ENCODE peak calls at places on chromosomes 2 and 18, in nine cellular contexts. One of them, this sample, is unnamed.

GRCh38 chr18:48979944-48980890 is 29.5 kb upstream of the SMAD7 start:
- DNase-seq in HCT116: no peak
- DNase-seq in hepatocyte: peak
- DNase-seq in GM23338: no peak
- DNase-seq in SK-N-SH: no peak
- DNase-seq in PC-3: no peak
- DNase-seq in GM23248: peak
- DNase-seq in MM.1S: no peak
- DNase-seq in neural progenitor cell: no peak
- DNase-seq in this sample: no peak

GRCh38 chr2:67309281-67309680 is 87.9 kb upstream of the ETAA1 start:
- DNase-seq in neural progenitor cell: no peak
- DNase-seq in MM.1S: no peak
- DNase-seq in HCT116: no peak
- DNase-seq in hepatocyte: peak
- DNase-seq in SK-N-SH: no peak
- DNase-seq in GM23248: peak
- DNase-seq in PC-3: peak
- DNase-seq in GM23338: no peak
- DNase-seq in this sample: no peak

GRCh38 chr2:190327995-190328394 is 8.4 kb upstream of the HIBCH start:
- DNase-seq in hepatocyte: no peak
- DNase-seq in HCT116: no peak
- DNase-seq in MM.1S: no peak
- DNase-seq in GM23248: no peak
- DNase-seq in PC-3: no peak
- DNase-seq in neural progenitor cell: no peak
- DNase-seq in GM23338: no peak
- DNase-seq in SK-N-SH: no peak
- DNase-seq in this sample: no peak

GRCh38 chr18:48896875-48897511 is 53.8 kb downstream of the SMAD7 start:
- DNase-seq in neural progenitor cell: peak
- DNase-seq in GM23248: peak
- DNase-seq in hepatocyte: peak
- DNase-seq in HCT116: no peak
- DNase-seq in PC-3: peak
- DNase-seq in SK-N-SH: no peak
- DNase-seq in GM23338: peak
- DNase-seq in MM.1S: peak
- DNase-seq in this sample: peak

GRCh38 chr2:239239607-239240479 is 161.0 kb downstream of the HDAC4 start:
- DNase-seq in hepatocyte: no peak
- DNase-seq in PC-3: no peak
- DNase-seq in MM.1S: no peak
- DNase-seq in HCT116: no peak
- DNase-seq in SK-N-SH: peak
- DNase-seq in GM23248: no peak
- DNase-seq in neural progenitor cell: peak
- DNase-seq in GM23338: no peak
- DNase-seq in this sample: no peak

GRCh38 chr18:8744038-8744437 is 38.7 kb downstream of the MTCL1 start:
- DNase-seq in HCT116: no peak
- DNase-seq in GM23248: no peak
- DNase-seq in MM.1S: no peak
- DNase-seq in neural progenitor cell: no peak
- DNase-seq in hepatocyte: no peak
- DNase-seq in PC-3: no peak
- DNase-seq in GM23338: no peak
- DNase-seq in SK-N-SH: no peak
- DNase-seq in this sample: peak

GRCh38 chr2:69010437-69011194 is 2.4 kb upstream of the ANTXR1 start:
- DNase-seq in hepatocyte: no peak
- DNase-seq in GM23338: no peak
- DNase-seq in HCT116: no peak
- DNase-seq in neural progenitor cell: no peak
- DNase-seq in PC-3: peak
- DNase-seq in SK-N-SH: no peak
- DNase-seq in MM.1S: no peak
- DNase-seq in GM23248: peak
- DNase-seq in this sample: no peak

GRCh38 chr2:225041871-225042799 is at the start of gene DOCK10:
- DNase-seq in GM23248: peak
- DNase-seq in HCT116: no peak
- DNase-seq in PC-3: peak
- DNase-seq in GM23338: peak
- DNase-seq in SK-N-SH: peak
- DNase-seq in MM.1S: peak
- DNase-seq in neural progenitor cell: peak
- DNase-seq in hepatocyte: peak
- DNase-seq in this sample: peak

GRCh38 chr2:937530-937929 is 13.1 kb upstream of the SNTG2 start:
- DNase-seq in MM.1S: no peak
- DNase-seq in hepatocyte: no peak
- DNase-seq in HCT116: no peak
- DNase-seq in GM23248: no peak
- DNase-seq in SK-N-SH: no peak
- DNase-seq in neural progenitor cell: no peak
- DNase-seq in GM23338: no peak
- DNase-seq in PC-3: no peak
- DNase-seq in this sample: no peak

GRCh38 chr2:64173156-64174135 is 29.2 kb upstream of the PELI1 start:
- DNase-seq in SK-N-SH: no peak
- DNase-seq in PC-3: no peak
- DNase-seq in GM23248: peak
- DNase-seq in MM.1S: no peak
- DNase-seq in GM23338: peak
- DNase-seq in hepatocyte: no peak
- DNase-seq in HCT116: no peak
- DNase-seq in neural progenitor cell: no peak
- DNase-seq in this sample: no peak

GRCh38 chr2:72145658-72146329 is 1.9 kb downstream of the CYP26B1 start:
- DNase-seq in GM23338: peak
- DNase-seq in HCT116: no peak
- DNase-seq in GM23248: peak
- DNase-seq in MM.1S: no peak
- DNase-seq in PC-3: no peak
- DNase-seq in neural progenitor cell: no peak
- DNase-seq in hepatocyte: peak
- DNase-seq in SK-N-SH: peak
- DNase-seq in this sample: no peak

GRCh38 chr2:142218471-142218870 is 87.7 kb upstream of the LRP1B start:
- DNase-seq in hepatocyte: no peak
- DNase-seq in SK-N-SH: no peak
- DNase-seq in MM.1S: no peak
- DNase-seq in PC-3: peak
- DNase-seq in neural progenitor cell: no peak
- DNase-seq in GM23338: no peak
- DNase-seq in HCT116: no peak
- DNase-seq in GM23248: peak
- DNase-seq in this sample: no peak

GRCh38 chr2:177195194-177195593 is 17.4 kb upstream of the HNRNPA3 start:
- DNase-seq in GM23338: no peak
- DNase-seq in HCT116: no peak
- DNase-seq in GM23248: no peak
- DNase-seq in PC-3: no peak
- DNase-seq in SK-N-SH: no peak
- DNase-seq in neural progenitor cell: no peak
- DNase-seq in hepatocyte: no peak
- DNase-seq in MM.1S: no peak
- DNase-seq in this sample: no peak

GRCh38 chr2:233312874-233313273 is 5.3 kb downstream of the SAG start:
- DNase-seq in PC-3: no peak
- DNase-seq in neural progenitor cell: no peak
- DNase-seq in MM.1S: no peak
- DNase-seq in hepatocyte: no peak
- DNase-seq in SK-N-SH: no peak
- DNase-seq in GM23338: no peak
- DNase-seq in GM23248: no peak
- DNase-seq in HCT116: no peak
- DNase-seq in this sample: no peak

GRCh38 chr2:233307565-233307964 is at the start of gene SAG:
- DNase-seq in GM23338: no peak
- DNase-seq in SK-N-SH: no peak
- DNase-seq in PC-3: no peak
- DNase-seq in neural progenitor cell: no peak
- DNase-seq in hepatocyte: no peak
- DNase-seq in GM23248: no peak
- DNase-seq in MM.1S: no peak
- DNase-seq in HCT116: no peak
- DNase-seq in this sample: no peak

GRCh38 chr2:233314180-233314579 is 6.6 kb downstream of the SAG start:
- DNase-seq in HCT116: no peak
- DNase-seq in SK-N-SH: no peak
- DNase-seq in MM.1S: no peak
- DNase-seq in PC-3: no peak
- DNase-seq in hepatocyte: no peak
- DNase-seq in GM23338: no peak
- DNase-seq in neural progenitor cell: no peak
- DNase-seq in GM23248: no peak
- DNase-seq in this sample: no peak

GRCh38 chr2:233311241-233311926 is 3.8 kb downstream of the SAG start:
- DNase-seq in GM23338: no peak
- DNase-seq in neural progenitor cell: no peak
- DNase-seq in MM.1S: no peak
- DNase-seq in PC-3: no peak
- DNase-seq in SK-N-SH: no peak
- DNase-seq in HCT116: no peak
- DNase-seq in hepatocyte: no peak
- DNase-seq in GM23248: no peak
- DNase-seq in this sample: no peak
- H3K4me2 ChIP-seq in GM23338: no peak
- H3K4me2 ChIP-seq in neural progenitor cell: no peak
- H3K4me2 ChIP-seq in MM.1S: no peak
- H3K4me2 ChIP-seq in PC-3: no peak
- H3K4me2 ChIP-seq in SK-N-SH: no peak
- H3K4me2 ChIP-seq in HCT116: no peak
- H3K4me2 ChIP-seq in hepatocyte: no peak
- H3K4me2 ChIP-seq in GM23248: no peak
- H3K4me2 ChIP-seq in this sample: no peak

DNA sequence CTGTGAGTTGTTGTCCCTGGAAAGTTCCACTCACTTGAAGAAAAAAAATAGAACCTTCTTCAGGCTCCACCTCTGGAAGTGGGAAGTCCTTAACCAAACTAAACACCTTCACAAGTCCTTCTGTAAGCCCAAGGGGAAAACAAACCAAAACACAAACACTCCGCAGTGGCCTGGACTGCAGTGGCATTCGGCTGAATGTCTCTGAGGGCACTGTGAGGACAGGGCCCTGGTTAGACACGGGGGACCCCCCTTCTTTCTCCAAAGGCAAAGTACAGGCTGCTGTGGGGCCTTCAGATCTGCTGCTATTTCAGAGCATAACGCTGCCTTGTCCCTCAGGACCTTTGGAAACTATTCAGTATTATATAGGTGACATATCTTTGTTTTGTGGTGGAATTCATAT is 28.1 kb downstream of the FOSL2 start:
- DNase-seq in hepatocyte: no peak
- DNase-seq in neural progenitor cell: no peak
- DNase-seq in GM23338: no peak
- DNase-seq in MM.1S: no peak
- DNase-seq in HCT116: no peak
- DNase-seq in PC-3: no peak
- DNase-seq in GM23248: no peak
- DNase-seq in SK-N-SH: no peak
- DNase-seq in this sample: no peak
- TF ChIP-seq EZH2phosphoT487 in hepatocyte: no peak
- TF ChIP-seq EZH2phosphoT487 in neural progenitor cell: no peak
- TF ChIP-seq EZH2phosphoT487 in GM23338: no peak
- TF ChIP-seq EZH2phosphoT487 in MM.1S: no peak
- TF ChIP-seq EZH2phosphoT487 in HCT116: no peak
- TF ChIP-seq EZH2phosphoT487 in PC-3: no peak
- TF ChIP-seq EZH2phosphoT487 in GM23248: no peak
- TF ChIP-seq EZH2phosphoT487 in SK-N-SH: no peak
- TF ChIP-seq EZH2phosphoT487 in this sample: no peak

DNA sequence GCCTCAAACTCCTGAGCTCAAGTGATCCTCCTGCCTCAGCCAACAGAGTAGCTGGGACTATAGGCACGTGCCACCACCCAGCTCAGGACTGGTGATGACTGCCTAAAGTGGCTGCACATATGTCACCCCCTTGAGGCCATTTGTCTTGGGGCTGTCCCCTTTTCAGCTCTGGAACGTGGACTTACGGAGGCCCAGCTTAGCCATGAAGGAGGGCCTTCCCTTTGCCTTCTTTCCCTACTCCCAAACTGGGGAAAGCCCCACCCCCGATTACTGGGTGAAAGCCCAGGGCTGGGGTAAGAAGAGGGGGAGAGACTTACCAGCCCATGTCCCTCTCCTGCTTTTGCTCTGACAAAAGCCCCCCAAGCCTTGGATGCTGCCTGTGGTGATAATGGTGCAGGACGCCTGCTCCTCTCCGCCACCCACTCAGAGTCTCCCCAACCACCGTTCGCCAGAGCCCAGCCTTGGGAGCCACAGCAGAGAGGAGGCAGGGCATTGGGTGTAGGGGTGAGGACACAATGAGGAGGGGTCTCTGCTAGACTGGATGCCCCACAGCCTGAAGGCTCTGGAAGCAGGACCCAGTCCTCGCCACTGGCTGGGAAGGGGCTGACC is 2.5 kb upstream of the DUSP2 start:
- DNase-seq in GM23248: no peak
- DNase-seq in HCT116: no peak
- DNase-seq in hepatocyte: no peak
- DNase-seq in GM23338: no peak
- DNase-seq in SK-N-SH: peak
- DNase-seq in neural progenitor cell: no peak
- DNase-seq in MM.1S: no peak
- DNase-seq in PC-3: no peak
- DNase-seq in this sample: peak
- H3K4me3 ChIP-seq in GM23248: no peak
- H3K4me3 ChIP-seq in HCT116: no peak
- H3K4me3 ChIP-seq in hepatocyte: no peak
- H3K4me3 ChIP-seq in GM23338: peak
- H3K4me3 ChIP-seq in SK-N-SH: no peak
- H3K4me3 ChIP-seq in neural progenitor cell: no peak
- H3K4me3 ChIP-seq in MM.1S: no peak
- H3K4me3 ChIP-seq in PC-3: no peak
- H3K4me3 ChIP-seq in this sample: peak

DNA sequence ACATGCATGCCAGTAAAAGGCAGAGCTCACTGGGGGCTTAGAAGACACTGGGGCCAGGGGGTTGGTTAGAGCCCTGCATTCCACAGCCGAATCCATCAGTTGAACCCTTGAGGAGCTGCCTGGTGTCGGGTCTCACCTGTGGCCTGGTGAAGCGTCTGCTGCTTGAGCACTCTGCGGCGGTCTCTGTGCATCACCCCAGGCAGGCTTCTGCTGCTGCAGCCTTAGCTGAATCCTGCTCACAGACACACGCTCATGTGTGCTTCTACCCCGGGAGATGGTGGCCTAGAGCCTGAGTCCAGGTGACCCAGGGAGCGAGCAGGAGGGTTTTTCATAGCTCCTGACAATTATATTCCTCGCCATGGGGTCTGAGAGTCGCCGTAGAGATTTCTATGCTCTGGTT is 192.1 kb downstream of the MGAT5 start:
- DNase-seq in HCT116: no peak
- DNase-seq in neural progenitor cell: peak
- DNase-seq in MM.1S: no peak
- DNase-seq in GM23248: no peak
- DNase-seq in SK-N-SH: no peak
- DNase-seq in hepatocyte: no peak
- DNase-seq in GM23338: no peak
- DNase-seq in PC-3: no peak
- DNase-seq in this sample: no peak
- H3K4me2 ChIP-seq in HCT116: no peak
- H3K4me2 ChIP-seq in neural progenitor cell: no peak
- H3K4me2 ChIP-seq in MM.1S: no peak
- H3K4me2 ChIP-seq in GM23248: no peak
- H3K4me2 ChIP-seq in SK-N-SH: no peak
- H3K4me2 ChIP-seq in hepatocyte: no peak
- H3K4me2 ChIP-seq in GM23338: no peak
- H3K4me2 ChIP-seq in PC-3: peak
- H3K4me2 ChIP-seq in this sample: no peak

This sample was measured in OCI-LY7.